ENCODE peak calls at places on chromosome 19, in four cellular contexts. K is effector CD4-positive, alpha-beta T cell; U is progenitor cell of endocrine pancreas; E is AG09309. L is an unnamed sample.

GRCh38 chr19:33171916-33172359 is 22.2 kb upstream of the LRP3 start:
- DNase-seq in U (no peak), E (no peak), K (no peak), L (no peak)

GRCh38 chr19:42497492-42498226 is 30.6 kb downstream of the CEACAM1 start:
- DNase-seq in U (peak), E (no peak), K (no peak), L (no peak)

GRCh38 chr19:1904385-1905070 is 671 bp upstream of the ADAT3 start:
- DNase-seq in U (peak), E (no peak), K (no peak), L (peak)

GRCh38 chr19:43592800-43593350 is 3.1 kb downstream of the IRGQ start:
- DNase-seq in K (no peak), U (no peak), E (no peak), L (no peak)

GRCh38 chr19:51887522-51888498 is at the start of gene ZNF577:
- DNase-seq in E (peak), K (peak), U (peak), L (peak)

GRCh38 chr19:2166741-2167738 is 3.3 kb downstream of the DOT1L start:
- DNase-seq in K (no peak), E (no peak), U (no peak), L (no peak)

GRCh38 chr19:31560771-31561080 is 211.5 kb upstream of the TSHZ3 start:
- DNase-seq in U (no peak), E (no peak), K (no peak), L (no peak)

GRCh38 chr19:18233224-18233825 is 7.1 kb upstream of the PDE4C start:
- DNase-seq in U (peak), K (peak), E (no peak), L (peak)

GRCh38 chr19:18051887-18052286 is 34.8 kb downstream of the IL12RB1 start:
- DNase-seq in K (no peak), U (no peak), E (no peak), L (no peak)

GRCh38 chr19:38742906-38743305 is 1.4 kb downstream of the CAPN12 start:
- DNase-seq in K (no peak), U (no peak), E (no peak), L (no peak)

GRCh38 chr19:49142866-49143335 is 12.3 kb downstream of the HRC start:
- DNase-seq in E (peak), U (peak), K (peak), L (no peak)

GRCh38 chr19:6271251-6271650 is 8.5 kb downstream of the MLLT1 start:
- DNase-seq in U (no peak), K (no peak), E (no peak), L (no peak)

GRCh38 chr19:48506138-48506733 is 5.4 kb downstream of the LMTK3 start:
- DNase-seq in K (no peak), U (no peak), E (peak), L (peak)

GRCh38 chr19:45253396-45254027 is 2.4 kb downstream of the MARK4 start:
- DNase-seq in U (no peak), K (no peak), E (no peak), L (no peak)

GRCh38 chr19:46495789-46496099 is at the start of gene PNMA8B:
- DNase-seq in E (no peak), U (peak), K (no peak), L (peak)

GRCh38 chr19:50000038-50000890 is 24.9 kb downstream of the VRK3 start:
- DNase-seq in K (no peak), U (no peak), E (no peak), L (no peak)

GRCh38 chr19:58395220-58395978 is at the start of gene RNF225:
- DNase-seq in U (no peak), E (no peak), K (no peak), L (no peak)

GRCh38 chr19:49473868-49474544 is at the start of gene FLT3LG:
- DNase-seq in U (peak), K (peak), E (peak), L (peak)

L was measured in naive thymus-derived CD4-positive, alpha-beta T cell.